ENCODE peak calls at places on chromosomes 16 and 17, in ten cellular contexts. M is brain pericyte; W is keratinocyte; S is brain microvascular endothelial cell; B is HT-29; T is CD8-positive, alpha-beta T cell; O is colonic mucosa; Z is GM12865; J is LNCaP clone FGC; F is tibial artery. K is an unnamed sample.

GRCh38 chr17:37478187-37478586 is 11.5 kb upstream of the DUSP14 start:
- DNase-seq in M (no peak), W (no peak), S (no peak), B (no peak), T (no peak), O (no peak), Z (no peak), J (no peak), F (peak), K (no peak)

GRCh38 chr17:30928584-30928983 is 6.8 kb downstream of the ADAP2 start:
- DNase-seq in M (no peak), W (no peak), S (no peak), B (no peak), T (no peak), O (no peak), Z (no peak), J (no peak), F (no peak), K (no peak)

GRCh38 chr17:80795737-80796136 is 195.9 kb upstream of the CHMP6 start:
- DNase-seq in M (no peak), W (no peak), S (no peak), B (no peak), T (no peak), O (no peak), Z (no peak), J (no peak), F (no peak), K (peak)

GRCh38 chr17:49963626-49964538 is 5.1 kb upstream of the DLX4 start:
- DNase-seq in M (no peak), W (no peak), S (no peak), B (no peak), T (no peak), O (no peak), Z (no peak), J (no peak), F (no peak), K (no peak)

GRCh38 chr17:44865231-44865660 is 17.6 kb downstream of the HIGD1B start:
- DNase-seq in M (no peak), W (peak), S (peak), B (peak), T (peak), O (peak), Z (peak), J (peak), F (peak), K (peak)

GRCh38 chr17:3990391-3991127 is 26.3 kb upstream of the ATP2A3 start:
- DNase-seq in M (no peak), W (no peak), S (no peak), B (peak), T (no peak), O (no peak), Z (no peak), J (no peak), F (peak), K (no peak)

GRCh38 chr16:31347445-31347844 is 7.5 kb upstream of the ITGAX start:
- DNase-seq in M (no peak), W (no peak), S (no peak), B (no peak), T (no peak), O (no peak), Z (no peak), J (no peak), F (no peak), K (no peak)

GRCh38 chr17:59764292-59764741 is 56.9 kb downstream of the VMP1 start:
- DNase-seq in M (no peak), W (no peak), S (no peak), B (no peak), T (no peak), O (no peak), Z (no peak), J (no peak), F (no peak), K (no peak)

GRCh38 chr17:61617261-61617660 is 26.2 kb upstream of the NACA2 start:
- DNase-seq in M (no peak), W (no peak), S (no peak), B (no peak), T (no peak), O (no peak), Z (no peak), J (no peak), F (no peak), K (no peak)

GRCh38 chr16:66549284-66550131 is at the start of gene TK2:
- DNase-seq in M (no peak), W (no peak), S (peak), B (no peak), T (peak), O (peak), Z (peak), J (no peak), F (peak), K (peak)